ENCODE peak calls at places on chromosomes 4 and X, in four cellular contexts. B is MM.1S, Q is heart left ventricle, C is thoracic aorta. K is an unnamed sample.

GRCh38 chrX:150050387-150050786 is 112.1 kb upstream of the EOLA2 start:
- DNase-seq in Q (no peak), C (no peak), B (no peak), K (no peak)

GRCh38 chrX:30831082-30831481 is 58.0 kb downstream of the TAB3 start:
- DNase-seq in Q (no peak), B (peak; percentile 88), C (no peak), K (no peak)

GRCh38 chr4:112348488-112349158 is 51.5 kb downstream of the ALPK1 start:
- DNase-seq in C (no peak), Q (peak; percentile 73), B (no peak), K (no peak)

GRCh38 chr4:25065451-25065850 is 34.7 kb upstream of the LGI2 start:
- DNase-seq in Q (no peak), C (no peak), B (no peak), K (no peak)

GRCh38 chr4:174260099-174260498 is 23.4 kb downstream of the FBXO8 start:
- DNase-seq in Q (no peak), B (no peak), C (no peak), K (no peak)

GRCh38 chr4:111961806-111962205 is 183.4 kb upstream of the FAM241A start:
- DNase-seq in B (no peak), C (no peak), Q (no peak), K (no peak)

GRCh38 chr4:48079972-48080391 is 54.1 kb downstream of the TXK start:
- DNase-seq in C (no peak), B (no peak), Q (no peak), K (no peak)

GRCh38 chrX:150968862-150969720 is 14.0 kb upstream of the HMGB3 start:
- DNase-seq in B (no peak), C (no peak), Q (no peak), K (no peak)

GRCh38 chr4:173273956-173274355 is 60.2 kb downstream of the HMGB2 start:
- DNase-seq in B (no peak), C (no peak), Q (no peak), K (no peak)

GRCh38 chr4:48194986-48195773 is 61.1 kb upstream of the TXK start:
- DNase-seq in C (no peak), Q (no peak), B (peak; percentile 57), K (peak; percentile 52)

GRCh38 chrX:20144491-20144890 is 2.9 kb upstream of the EIF1AX start:
- DNase-seq in B (no peak), C (no peak), Q (no peak), K (no peak)

GRCh38 chr4:80619070-80619674 is 283.6 kb downstream of the CFAP299 start:
- DNase-seq in C (no peak), Q (no peak), B (peak; percentile 31), K (no peak)

GRCh38 chrX:139929876-139930275 is 3.0 kb downstream of the ATP11C start:
- DNase-seq in Q (no peak), C (no peak), B (no peak), K (no peak)

GRCh38 chrX:34866636-34867035 is 76.0 kb upstream of the FAM47B start:
- DNase-seq in C (no peak), B (no peak), Q (no peak), K (no peak)

GRCh38 chrX:51395807-51396728 is 63.4 kb downstream of the NUDT10 start:
- DNase-seq in Q (no peak), B (peak; percentile 77), C (no peak), K (peak; percentile 25)

GRCh38 chrX:42269186-42269585 is 345.8 kb upstream of the CASK start:
- DNase-seq in Q (no peak), B (no peak), C (no peak), K (no peak)

GRCh38 chrX:125678258-125678657 is 358.6 kb downstream of the TEX13C start:
- DNase-seq in Q (no peak), B (no peak), C (no peak), K (no peak)

GRCh38 chr4:38600575-38600974 is 63.4 kb upstream of the KLF3 start:
- DNase-seq in B (no peak), Q (no peak), C (no peak), K (no peak)

GRCh38 chr4:16083217-16084191 is at the start of gene PROM1:
- DNase-seq in Q (peak; percentile 13), B (no peak), C (no peak), K (no peak)

GRCh38 chr4:81606796-81607550 is 135.3 kb upstream of the RASGEF1B start:
- DNase-seq in B (no peak), Q (no peak), C (no peak), K (no peak)

GRCh38 chr4:78288327-78288726 is 231.2 kb downstream of the FRAS1 start:
- DNase-seq in Q (no peak), C (no peak), B (no peak), K (no peak)

GRCh38 chr4:87553182-87553581 is 24.0 kb upstream of the SPARCL1 start:
- DNase-seq in B (no peak), Q (no peak), C (no peak), K (no peak)

GRCh38 chrX:106862972-106863688 is 40.0 kb downstream of the RIPPLY1 start:
- DNase-seq in C (no peak), Q (no peak), B (peak; percentile 26), K (peak; percentile 15)

GRCh38 chr4:128800305-128800704 is 9.2 kb upstream of the JADE1 start:
- DNase-seq in B (no peak), Q (no peak), C (no peak), K (no peak)

GRCh38 chrX:48702716-48703115 is 6.2 kb downstream of the SUV39H1 start:
- DNase-seq in B (no peak), Q (no peak), C (no peak), K (no peak)

GRCh38 chrX:48709522-48710117 is 13.1 kb downstream of the SUV39H1 start:
- DNase-seq in B (no peak), C (no peak), Q (no peak), K (no peak)

GRCh38 chrX:48703642-48704481 is 7.3 kb downstream of the SUV39H1 start:
- DNase-seq in Q (no peak), C (no peak), B (no peak), K (no peak)

GRCh38 chrX:48703228-48703627 is 6.7 kb downstream of the SUV39H1 start:
- DNase-seq in Q (no peak), C (no peak), B (no peak), K (no peak)

GRCh38 chrX:48705876-48706275 is 9.3 kb downstream of the SUV39H1 start:
- DNase-seq in B (no peak), Q (no peak), C (no peak), K (no peak)
- H3K36me3 ChIP-seq in B (no peaks in the 10 kb centered on the region), Q (peaks cover 3% of the 10 kb centered on the region), C (peaks cover under 1% of the 10 kb centered on the region), K (peaks cover 7% of the 10 kb centered on the region)

DNA sequence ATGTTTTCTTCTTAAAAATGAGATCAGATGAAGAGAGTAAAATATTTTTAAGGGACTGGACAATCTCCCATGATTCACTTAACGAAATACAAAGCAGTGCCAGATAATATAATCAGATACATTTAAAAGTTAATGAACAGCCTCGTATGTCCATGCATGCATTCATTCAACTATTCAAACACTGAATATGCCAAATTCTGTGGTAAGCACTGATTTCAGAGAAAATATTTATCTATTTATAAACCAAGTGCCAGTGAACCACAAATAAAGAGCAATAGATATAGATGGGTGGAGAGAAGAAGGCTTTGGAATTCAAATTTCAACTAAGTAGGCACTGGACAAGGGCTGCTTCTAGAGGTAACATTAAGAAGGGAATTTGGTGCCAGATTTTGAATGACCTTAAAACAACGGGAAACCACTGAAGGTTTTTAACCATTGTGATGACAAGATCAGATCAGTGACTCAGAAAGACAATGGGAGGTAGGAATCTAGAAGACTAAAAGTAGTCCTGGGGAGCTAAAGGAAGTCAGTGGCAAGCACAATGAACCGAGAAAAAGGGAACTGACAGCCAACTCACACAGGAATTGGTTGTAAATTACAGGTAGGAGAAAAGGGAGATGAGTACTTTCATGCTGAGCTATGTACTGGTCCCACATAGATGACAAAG is 14.2 kb downstream of the ELOVL6 start:
- DNase-seq in Q (no peak), C (no peak), B (no peak), K (no peak)
- H3K4me3 ChIP-seq in Q (no peak overlapping the region), C (no peak overlapping the region), B (no peak overlapping the region), K (no peak overlapping the region)

GRCh38 chrX:109890910-109891502 is 111.9 kb upstream of the TMEM164 start:
- DNase-seq in B (peak; percentile 66), Q (peak; percentile 35), C (no peak), K (peak; percentile 24)

GRCh38 chrX:109890300-109890699 is 112.6 kb upstream of the TMEM164 start:
- DNase-seq in Q (no peak), C (no peak), B (no peak), K (no peak)

GRCh38 chrX:109886122-109886761 is 116.7 kb upstream of the TMEM164 start:
- DNase-seq in C (no peak), Q (no peak), B (peak; percentile 53), K (no peak)

DNA sequence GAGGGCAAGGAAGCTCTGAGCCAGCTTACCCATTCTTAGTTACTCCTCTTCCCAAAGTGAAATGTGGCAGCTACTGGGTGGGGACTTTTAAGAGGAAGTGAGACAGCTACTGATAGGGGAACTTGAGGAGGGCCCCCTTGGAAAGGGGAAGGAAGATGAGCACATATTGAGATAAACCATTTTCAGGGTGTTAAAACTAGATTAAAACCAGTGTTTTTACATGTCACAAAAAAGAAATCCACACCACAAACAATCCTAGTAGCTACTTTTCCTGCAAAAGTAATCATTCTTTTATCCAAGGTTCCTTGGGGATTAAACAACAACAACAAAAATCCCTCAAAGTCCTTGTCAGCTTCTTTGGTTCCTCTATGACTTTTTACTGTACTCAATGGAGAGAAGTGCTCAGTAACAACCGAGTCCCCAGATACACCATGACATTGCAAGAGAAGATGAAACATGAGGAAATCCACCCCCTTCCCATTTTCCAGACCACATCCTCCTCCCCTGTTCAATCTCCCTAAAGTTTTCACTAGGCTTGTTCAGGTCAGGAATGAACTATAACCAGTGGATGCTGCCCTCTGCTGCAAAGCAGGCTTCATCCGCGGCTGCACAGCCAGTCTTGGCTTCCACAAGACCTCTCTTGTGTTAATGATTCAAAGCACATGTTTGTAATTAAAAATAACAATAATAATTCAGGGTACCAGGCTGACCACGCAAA is 113.5 kb upstream of the TMEM164 start:
- DNase-seq in C (no peak), Q (no peak), B (no peak), K (no peak)
- TF ChIP-seq CTCF in C (no peak), Q (no peak), B (no peak), K (no peak)

GRCh38 chr4:1832690-1833089 is 23.3 kb downstream of the LETM1 start:
- DNase-seq in C (no peak), B (no peak), Q (no peak), K (no peak)

GRCh38 chr4:1830642-1831228 is 25.2 kb downstream of the LETM1 start:
- DNase-seq in B (no peak), C (no peak), Q (no peak), K (no peak)

GRCh38 chr4:1834047-1834769 is 21.7 kb downstream of the LETM1 start:
- DNase-seq in B (no peak), Q (no peak), C (no peak), K (peak; percentile 66)

GRCh38 chr4:1831331-1831730 is 24.6 kb downstream of the LETM1 start:
- DNase-seq in B (no peak), Q (no peak), C (no peak), K (no peak)

DNA sequence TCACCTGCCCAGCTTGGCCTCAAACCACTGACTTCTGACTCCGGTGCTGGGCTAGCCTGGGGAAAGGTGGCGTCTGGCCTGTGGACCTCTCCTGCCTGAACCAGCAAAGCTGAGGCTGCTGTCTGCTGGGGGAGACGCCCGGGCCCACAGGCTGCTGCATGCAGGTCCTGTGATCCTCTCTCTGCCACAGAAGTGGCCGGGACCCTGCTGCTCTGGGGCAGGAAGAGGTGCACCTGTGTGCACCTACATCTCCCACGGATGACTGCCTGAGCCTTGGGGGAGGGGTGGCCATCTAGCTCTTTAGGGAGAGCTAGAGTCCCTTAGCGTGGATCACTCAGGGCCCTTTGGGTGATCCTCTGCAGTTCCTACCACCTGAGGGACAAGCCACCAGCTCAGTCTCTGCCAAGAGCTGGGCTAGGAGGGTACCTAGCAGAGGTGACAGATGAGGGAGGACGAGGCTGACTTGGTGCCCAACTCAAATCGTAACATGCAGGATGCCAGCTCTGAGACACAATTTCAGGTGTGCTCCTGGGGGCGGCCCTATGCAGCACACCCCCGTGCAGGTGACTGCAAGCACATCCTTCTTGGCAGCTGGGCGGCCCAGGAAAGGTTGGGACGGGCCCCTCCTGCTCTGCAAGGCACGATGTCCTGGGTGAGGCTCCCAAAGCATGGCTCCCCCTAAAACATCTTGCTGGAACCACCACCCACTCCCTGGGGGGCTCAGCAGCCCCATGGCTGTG is 22.5 kb downstream of the LETM1 start:
- DNase-seq in C (no peak), B (no peak), Q (no peak), K (no peak)
- H3K36me3 ChIP-seq in C (peaks cover 51% of the 10 kb centered on the region), B (no peaks in the 10 kb centered on the region), Q (peaks cover 72% of the 10 kb centered on the region), K (peaks cover 29% of the 10 kb centered on the region)